ENCODE peak calls at places on chromosomes 4 and X, in ten cellular contexts. One of them, this sample, is unnamed.
A peak's percentile ranks its signal among the peaks of the same experiment; 100 is the strongest.

GRCh38 chrX:65723706-65724105 is 56.3 kb downstream of the MSN start:
- DNase-seq in sciatic nerve: no peak
- DNase-seq in activated naive CD8-positive, alpha-beta T cell treated with anti-CD3 and anti-CD28 coated beads, Interleukin-2, amount 50 U/mL, for 24 hours: peak; percentile 24
- DNase-seq in T1000: no peak
- DNase-seq in left ventricle myocardium inferior: no peak
- DNase-seq in D341Med: no peak
- DNase-seq in AML-193: no peak
- DNase-seq in A549: no peak
- DNase-seq in testis: no peak
- DNase-seq in cardiac fibroblast: no peak
- DNase-seq in this sample: no peak

GRCh38 chr4:189792819-189793618 is 147.7 kb upstream of the FRG1 start:
- DNase-seq in cardiac fibroblast: peak; percentile 63
- DNase-seq in T1000: peak; percentile 54
- DNase-seq in left ventricle myocardium inferior: peak; percentile 49
- DNase-seq in AML-193: peak; percentile 23
- DNase-seq in activated naive CD8-positive, alpha-beta T cell treated with anti-CD3 and anti-CD28 coated beads, Interleukin-2, amount 50 U/mL, for 24 hours: peak; percentile 64
- DNase-seq in A549: peak; percentile 65
- DNase-seq in D341Med: peak; percentile 81
- DNase-seq in testis: peak; percentile 88
- DNase-seq in sciatic nerve: peak; percentile 83
- DNase-seq in this sample: peak; percentile 64

GRCh38 chr4:140096921-140097320 is 57.1 kb downstream of the MAML3 start:
- DNase-seq in A549: no peak
- DNase-seq in testis: no peak
- DNase-seq in D341Med: no peak
- DNase-seq in AML-193: no peak
- DNase-seq in activated naive CD8-positive, alpha-beta T cell treated with anti-CD3 and anti-CD28 coated beads, Interleukin-2, amount 50 U/mL, for 24 hours: no peak
- DNase-seq in sciatic nerve: no peak
- DNase-seq in left ventricle myocardium inferior: no peak
- DNase-seq in cardiac fibroblast: peak; percentile 66
- DNase-seq in T1000: no peak
- DNase-seq in this sample: no peak

GRCh38 chr4:16337936-16338335 is 111.7 kb upstream of the TAPT1 start:
- DNase-seq in activated naive CD8-positive, alpha-beta T cell treated with anti-CD3 and anti-CD28 coated beads, Interleukin-2, amount 50 U/mL, for 24 hours: no peak
- DNase-seq in D341Med: no peak
- DNase-seq in AML-193: no peak
- DNase-seq in T1000: no peak
- DNase-seq in left ventricle myocardium inferior: no peak
- DNase-seq in cardiac fibroblast: no peak
- DNase-seq in sciatic nerve: no peak
- DNase-seq in testis: no peak
- DNase-seq in A549: no peak
- DNase-seq in this sample: no peak

GRCh38 chrX:155094468-155095061 is 23.3 kb downstream of the BRCC3 start:
- DNase-seq in cardiac fibroblast: peak; percentile 36
- DNase-seq in left ventricle myocardium inferior: no peak
- DNase-seq in activated naive CD8-positive, alpha-beta T cell treated with anti-CD3 and anti-CD28 coated beads, Interleukin-2, amount 50 U/mL, for 24 hours: no peak
- DNase-seq in sciatic nerve: no peak
- DNase-seq in D341Med: peak; percentile 38
- DNase-seq in A549: peak; percentile 20
- DNase-seq in AML-193: peak; percentile 47
- DNase-seq in testis: no peak
- DNase-seq in T1000: no peak
- DNase-seq in this sample: no peak

GRCh38 chr4:83489711-83490326 is 4.9 kb upstream of the ABRAXAS1 start:
- DNase-seq in D341Med: no peak
- DNase-seq in T1000: no peak
- DNase-seq in testis: no peak
- DNase-seq in cardiac fibroblast: no peak
- DNase-seq in AML-193: no peak
- DNase-seq in sciatic nerve: no peak
- DNase-seq in left ventricle myocardium inferior: no peak
- DNase-seq in activated naive CD8-positive, alpha-beta T cell treated with anti-CD3 and anti-CD28 coated beads, Interleukin-2, amount 50 U/mL, for 24 hours: no peak
- DNase-seq in A549: no peak
- DNase-seq in this sample: no peak

GRCh38 chr4:130563891-130564418 is 1468.0 kb downstream of the C4orf33 start:
- DNase-seq in activated naive CD8-positive, alpha-beta T cell treated with anti-CD3 and anti-CD28 coated beads, Interleukin-2, amount 50 U/mL, for 24 hours: no peak
- DNase-seq in testis: no peak
- DNase-seq in left ventricle myocardium inferior: no peak
- DNase-seq in D341Med: no peak
- DNase-seq in sciatic nerve: no peak
- DNase-seq in A549: peak; percentile 2
- DNase-seq in cardiac fibroblast: no peak
- DNase-seq in AML-193: no peak
- DNase-seq in T1000: peak; percentile 22
- DNase-seq in this sample: no peak

GRCh38 chr4:76947369-76947768 is 2.2 kb upstream of the SEPTIN11 start:
- DNase-seq in testis: no peak
- DNase-seq in sciatic nerve: no peak
- DNase-seq in A549: no peak
- DNase-seq in AML-193: no peak
- DNase-seq in activated naive CD8-positive, alpha-beta T cell treated with anti-CD3 and anti-CD28 coated beads, Interleukin-2, amount 50 U/mL, for 24 hours: no peak
- DNase-seq in D341Med: no peak
- DNase-seq in T1000: no peak
- DNase-seq in left ventricle myocardium inferior: no peak
- DNase-seq in cardiac fibroblast: peak; percentile 64
- DNase-seq in this sample: no peak

GRCh38 chr4:1032861-1033260 is 21.4 kb downstream of the FGFRL1 start:
- DNase-seq in sciatic nerve: no peak
- DNase-seq in activated naive CD8-positive, alpha-beta T cell treated with anti-CD3 and anti-CD28 coated beads, Interleukin-2, amount 50 U/mL, for 24 hours: no peak
- DNase-seq in D341Med: no peak
- DNase-seq in A549: no peak
- DNase-seq in AML-193: no peak
- DNase-seq in testis: no peak
- DNase-seq in T1000: no peak
- DNase-seq in cardiac fibroblast: no peak
- DNase-seq in left ventricle myocardium inferior: no peak
- DNase-seq in this sample: no peak

GRCh38 chr4:2249526-2249991 is 7.6 kb upstream of the HAUS3 start:
- DNase-seq in left ventricle myocardium inferior: no peak
- DNase-seq in activated naive CD8-positive, alpha-beta T cell treated with anti-CD3 and anti-CD28 coated beads, Interleukin-2, amount 50 U/mL, for 24 hours: no peak
- DNase-seq in D341Med: peak; percentile 24
- DNase-seq in A549: no peak
- DNase-seq in AML-193: no peak
- DNase-seq in T1000: no peak
- DNase-seq in sciatic nerve: no peak
- DNase-seq in cardiac fibroblast: no peak
- DNase-seq in testis: no peak
- DNase-seq in this sample: no peak